ENCODE peak calls at places on chromosomes 2 and 18, in four cellular contexts. T, L, Z and H are unnamed samples.

GRCh38 chr2:150677561-150677960 is 190.1 kb upstream of the RND3 start:
- DNase-seq in L (peak; percentile 7), T (no peak), Z (no peak), H (no peak)

GRCh38 chr18:50183556-50183955 is 11.4 kb downstream of the MYO5B start:
- DNase-seq in T (peak; percentile 42), L (peak; percentile 47), Z (no peak), H (peak; percentile 31)

GRCh38 chr2:46306988-46307655 is 9.9 kb downstream of the EPAS1 start:
- DNase-seq in L (no peak), T (no peak), Z (no peak), H (no peak)

GRCh38 chr2:48712151-48712550 is 43.4 kb downstream of the LHCGR start:
- DNase-seq in L (no peak), T (no peak), Z (no peak), H (peak; percentile 58)

GRCh38 chr2:234678721-234679120 is 181.8 kb upstream of the ARL4C start:
- DNase-seq in L (no peak), T (peak; percentile 16), Z (no peak), H (peak; percentile 67)

GRCh38 chr2:18473241-18473841 is 87.1 kb downstream of the RDH14 start:
- DNase-seq in T (no peak), L (peak; percentile 27), Z (no peak), H (peak; percentile 96)

GRCh38 chr2:70850905-70851304 is 15.3 kb upstream of the CD207 start:
- DNase-seq in T (no peak), Z (no peak), L (no peak), H (no peak)

GRCh38 chr2:103451283-103451682 is 689.5 kb downstream of the TMEM182 start:
- DNase-seq in L (no peak), Z (no peak), T (no peak), H (no peak)

GRCh38 chr18:55101458-55101824 is 142.2 kb upstream of the CCDC68 start:
- DNase-seq in L (no peak), Z (no peak), T (no peak), H (no peak)

GRCh38 chr2:222217712-222218111 is 81.1 kb downstream of the PAX3 start:
- DNase-seq in T (no peak), L (no peak), Z (no peak), H (no peak)

DNA sequence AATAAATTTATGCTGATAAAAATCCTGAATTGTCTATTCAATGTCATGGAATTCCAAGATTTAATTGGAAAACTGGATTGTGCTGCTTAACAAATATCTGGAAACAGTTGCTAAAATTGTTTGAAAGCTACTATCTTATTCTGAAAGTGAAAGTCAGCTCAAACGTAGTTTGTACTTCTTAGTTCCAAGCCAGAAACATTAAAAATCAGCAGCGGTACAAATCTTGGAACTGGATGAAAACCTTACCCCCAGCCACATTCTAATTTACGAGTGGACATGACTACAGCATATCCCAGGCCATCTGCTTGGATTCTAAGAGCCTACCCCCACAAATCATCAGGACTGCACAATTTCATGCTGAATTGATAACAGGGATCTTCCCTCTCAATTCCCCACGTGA is 158.6 kb upstream of the NCKAP5 start:
- DNase-seq in Z (no peak), L (no peak), T (no peak), H (no peak)
- H3K4me1 ChIP-seq in Z (no peaks in the 10 kb centered on the region), L (no peaks in the 10 kb centered on the region), T (no peaks in the 10 kb centered on the region), H (no peaks in the 10 kb centered on the region)

GRCh38 chr18:61542596-61542995 is 209.4 kb downstream of the CDH20 start:
- DNase-seq in Z (no peak), L (no peak), T (no peak), H (no peak)
- H3K56ac ChIP-seq in Z (no peak overlapping the region), L (no peak overlapping the region), T (no peak overlapping the region), H (no peak overlapping the region)

GRCh38 chr18:58280159-58280540 is 236.1 kb downstream of the NEDD4L start:
- DNase-seq in Z (no peak), L (no peak), T (no peak), H (no peak)
- H3K4me1 ChIP-seq in Z (peaks cover 2% of the 10 kb centered on the region), L (no peaks in the 10 kb centered on the region), T (no peaks in the 10 kb centered on the region), H (no peaks in the 10 kb centered on the region)

GRCh38 chr18:5574843-5575242 is 31.0 kb upstream of the EPB41L3 start:
- DNase-seq in T (no peak), L (no peak), Z (no peak), H (no peak)

GRCh38 chr18:5568416-5568815 is 24.6 kb upstream of the EPB41L3 start:
- DNase-seq in T (no peak), L (no peak), Z (no peak), H (no peak)

GRCh38 chr18:5571592-5571991 is 27.8 kb upstream of the EPB41L3 start:
- DNase-seq in Z (no peak), L (no peak), T (no peak), H (no peak)
- H3K56ac ChIP-seq in Z (no peak overlapping the region), L (no peak overlapping the region), T (no peak overlapping the region), H (no peak overlapping the region)

DNA sequence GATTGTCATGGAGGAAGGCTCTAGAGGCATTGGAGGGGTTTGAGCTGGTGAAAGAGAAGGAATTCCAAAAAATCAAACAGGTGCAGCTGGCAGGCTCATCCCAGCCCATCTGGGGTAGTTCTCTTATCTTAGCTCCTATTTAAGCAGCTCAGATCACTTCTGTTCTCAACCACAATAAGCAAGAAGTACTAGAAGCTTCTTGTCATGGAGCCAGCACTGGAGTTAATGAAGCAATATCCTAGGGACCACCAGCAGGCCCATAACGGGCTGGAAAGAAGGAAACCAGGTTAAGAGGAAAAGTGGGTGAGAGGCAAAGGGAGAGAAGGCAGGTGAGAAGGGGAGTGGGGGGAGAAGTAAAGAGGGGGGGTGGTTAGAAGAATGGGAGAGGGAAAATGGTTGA is 100.7 kb upstream of the ZFP36L2 start:
- DNase-seq in T (no peak), Z (no peak), L (no peak), H (no peak)
- H3K4me1 ChIP-seq in T (no peaks in the 10 kb centered on the region), Z (no peaks in the 10 kb centered on the region), L (peaks cover 8% of the 10 kb centered on the region), H (peaks cover 7% of the 10 kb centered on the region)